ENCODE peak calls at places on chromosomes 12 and 14, in nine cellular contexts. One of them, this sample, is unnamed.

GRCh38 chr12:132023658-132024057 is 73.9 kb downstream of the EP400 start:
- DNase-seq in endodermal cell: no peak
- DNase-seq in mucosa of descending colon: no peak
- DNase-seq in WTC11: no peak
- DNase-seq in colonic mucosa: no peak
- DNase-seq in HepG2: no peak
- DNase-seq in kidney epithelial cell: no peak
- DNase-seq in MM.1S: no peak
- DNase-seq in endothelial cell: no peak
- DNase-seq in this sample: no peak

GRCh38 chr14:53999061-53999488 is 42.5 kb upstream of the BMP4 start:
- DNase-seq in HepG2: peak; percentile 68
- DNase-seq in kidney epithelial cell: peak; percentile 66
- DNase-seq in mucosa of descending colon: no peak
- DNase-seq in colonic mucosa: no peak
- DNase-seq in endodermal cell: no peak
- DNase-seq in endothelial cell: no peak
- DNase-seq in WTC11: no peak
- DNase-seq in MM.1S: no peak
- DNase-seq in this sample: no peak

GRCh38 chr12:108854055-108854452 is 3.3 kb downstream of the SSH1 start:
- DNase-seq in WTC11: no peak
- DNase-seq in colonic mucosa: no peak
- DNase-seq in endothelial cell: no peak
- DNase-seq in MM.1S: no peak
- DNase-seq in HepG2: peak; percentile 6
- DNase-seq in mucosa of descending colon: no peak
- DNase-seq in kidney epithelial cell: no peak
- DNase-seq in endodermal cell: no peak
- DNase-seq in this sample: no peak

GRCh38 chr12:106245767-106246166 is 2.1 kb downstream of the CKAP4 start:
- DNase-seq in endodermal cell: peak; percentile 59
- DNase-seq in WTC11: no peak
- DNase-seq in endothelial cell: no peak
- DNase-seq in kidney epithelial cell: no peak
- DNase-seq in MM.1S: no peak
- DNase-seq in mucosa of descending colon: peak; percentile 86
- DNase-seq in HepG2: no peak
- DNase-seq in colonic mucosa: peak; percentile 89
- DNase-seq in this sample: no peak

GRCh38 chr14:60760648-60761364 is 26.2 kb downstream of the MNAT1 start:
- DNase-seq in colonic mucosa: no peak
- DNase-seq in endothelial cell: no peak
- DNase-seq in WTC11: no peak
- DNase-seq in HepG2: peak; percentile 29
- DNase-seq in endodermal cell: no peak
- DNase-seq in MM.1S: no peak
- DNase-seq in kidney epithelial cell: no peak
- DNase-seq in mucosa of descending colon: no peak
- DNase-seq in this sample: no peak

GRCh38 chr12:57459750-57460400 is at the start of gene GLI1:
- DNase-seq in WTC11: peak; percentile 39
- DNase-seq in HepG2: no peak
- DNase-seq in colonic mucosa: no peak
- DNase-seq in kidney epithelial cell: no peak
- DNase-seq in MM.1S: no peak
- DNase-seq in mucosa of descending colon: no peak
- DNase-seq in endodermal cell: peak; percentile 82
- DNase-seq in endothelial cell: no peak
- DNase-seq in this sample: no peak

GRCh38 chr12:41174602-41175001 is 13.5 kb upstream of the PDZRN4 start:
- DNase-seq in mucosa of descending colon: no peak
- DNase-seq in WTC11: no peak
- DNase-seq in HepG2: no peak
- DNase-seq in endodermal cell: no peak
- DNase-seq in kidney epithelial cell: no peak
- DNase-seq in endothelial cell: no peak
- DNase-seq in colonic mucosa: no peak
- DNase-seq in MM.1S: no peak
- DNase-seq in this sample: peak; percentile 19

GRCh38 chr14:24172871-24173281 is 996 bp downstream of the REC8 start:
- DNase-seq in mucosa of descending colon: no peak
- DNase-seq in MM.1S: no peak
- DNase-seq in endothelial cell: no peak
- DNase-seq in endodermal cell: no peak
- DNase-seq in HepG2: no peak
- DNase-seq in kidney epithelial cell: no peak
- DNase-seq in colonic mucosa: no peak
- DNase-seq in WTC11: no peak
- DNase-seq in this sample: no peak

GRCh38 chr14:27553820-27554219 is 956.0 kb upstream of the NOVA1 start:
- DNase-seq in HepG2: no peak
- DNase-seq in MM.1S: no peak
- DNase-seq in WTC11: no peak
- DNase-seq in kidney epithelial cell: no peak
- DNase-seq in endothelial cell: no peak
- DNase-seq in colonic mucosa: no peak
- DNase-seq in endodermal cell: no peak
- DNase-seq in mucosa of descending colon: no peak
- DNase-seq in this sample: no peak

GRCh38 chr12:48999371-49000131 is at the start of gene DDN:
- DNase-seq in endothelial cell: no peak
- DNase-seq in kidney epithelial cell: no peak
- DNase-seq in MM.1S: peak; percentile 78
- DNase-seq in colonic mucosa: no peak
- DNase-seq in WTC11: no peak
- DNase-seq in HepG2: no peak
- DNase-seq in endodermal cell: peak; percentile 86
- DNase-seq in mucosa of descending colon: no peak
- DNase-seq in this sample: peak; percentile 76

GRCh38 chr14:55730602-55731001 is 150.6 kb downstream of the KTN1 start:
- DNase-seq in MM.1S: no peak
- DNase-seq in colonic mucosa: no peak
- DNase-seq in WTC11: no peak
- DNase-seq in mucosa of descending colon: no peak
- DNase-seq in endothelial cell: no peak
- DNase-seq in HepG2: no peak
- DNase-seq in kidney epithelial cell: no peak
- DNase-seq in endodermal cell: no peak
- DNase-seq in this sample: no peak

GRCh38 chr12:48671231-48671856 is 10.7 kb downstream of the KANSL2 start:
- DNase-seq in endothelial cell: no peak
- DNase-seq in WTC11: no peak
- DNase-seq in HepG2: no peak
- DNase-seq in MM.1S: no peak
- DNase-seq in mucosa of descending colon: no peak
- DNase-seq in colonic mucosa: no peak
- DNase-seq in endodermal cell: no peak
- DNase-seq in kidney epithelial cell: no peak
- DNase-seq in this sample: no peak

GRCh38 chr14:56874375-56874774 is 64.1 kb upstream of the OTX2 start:
- DNase-seq in kidney epithelial cell: no peak
- DNase-seq in colonic mucosa: peak; percentile 47
- DNase-seq in endothelial cell: peak; percentile 53
- DNase-seq in HepG2: peak; percentile 18
- DNase-seq in mucosa of descending colon: peak; percentile 84
- DNase-seq in MM.1S: no peak
- DNase-seq in endodermal cell: peak; percentile 89
- DNase-seq in WTC11: peak; percentile 68
- DNase-seq in this sample: peak; percentile 39

GRCh38 chr12:94516985-94517384 is 57.3 kb upstream of the CEP83 start:
- DNase-seq in HepG2: peak; percentile 64
- DNase-seq in mucosa of descending colon: no peak
- DNase-seq in MM.1S: no peak
- DNase-seq in endodermal cell: no peak
- DNase-seq in colonic mucosa: no peak
- DNase-seq in WTC11: no peak
- DNase-seq in kidney epithelial cell: no peak
- DNase-seq in endothelial cell: no peak
- DNase-seq in this sample: no peak

GRCh38 chr12:102824218-102824835 is 92.7 kb downstream of the PAH start:
- DNase-seq in WTC11: peak; percentile 89
- DNase-seq in colonic mucosa: no peak
- DNase-seq in mucosa of descending colon: peak; percentile 7
- DNase-seq in MM.1S: no peak
- DNase-seq in endothelial cell: peak; percentile 86
- DNase-seq in kidney epithelial cell: no peak
- DNase-seq in endodermal cell: peak; percentile 98
- DNase-seq in HepG2: peak; percentile 18
- DNase-seq in this sample: peak; percentile 25

DNA sequence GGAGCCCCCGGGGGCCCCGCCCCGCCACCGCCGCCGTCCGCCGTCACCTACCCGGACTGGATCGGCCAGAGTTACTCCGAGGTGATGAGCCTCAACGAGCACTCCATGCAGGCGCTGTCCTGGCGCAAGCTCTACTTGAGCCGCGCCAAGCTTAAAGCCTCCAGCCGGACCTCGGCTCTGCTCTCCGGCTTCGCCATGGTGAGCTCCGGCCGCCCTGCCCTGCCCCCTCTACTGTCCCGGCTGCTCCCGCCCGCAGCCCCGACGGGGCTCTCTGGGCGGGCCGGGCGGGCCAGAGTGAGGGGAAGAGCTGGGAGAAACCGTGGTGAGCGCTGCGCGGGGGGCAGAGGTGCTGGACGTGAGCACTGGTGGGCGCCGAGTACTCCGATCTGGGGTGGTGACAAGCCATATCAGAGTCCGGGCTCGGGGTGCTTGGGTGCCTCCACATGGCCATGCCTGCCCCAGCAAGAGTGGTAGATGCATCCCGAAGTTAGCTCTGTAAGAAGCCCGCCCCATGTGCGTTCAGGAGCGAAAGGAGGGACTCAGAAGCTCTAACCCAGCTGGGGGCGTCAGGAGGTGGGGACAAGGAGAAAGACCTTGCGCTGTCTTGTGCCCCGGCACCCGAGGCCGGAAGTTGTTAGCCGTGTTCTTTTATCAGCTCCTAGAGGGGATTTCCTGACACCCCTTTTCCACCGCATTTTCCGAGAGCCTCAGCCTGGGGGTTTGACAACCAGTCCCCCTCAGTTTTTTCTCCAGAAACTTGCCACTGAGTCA is 708 bp downstream of the ORAI1 start:
- DNase-seq in HepG2: peak; percentile 44
- DNase-seq in endodermal cell: peak; percentile 92
- DNase-seq in MM.1S: peak; percentile 33
- DNase-seq in endothelial cell: peak; percentile 56
- DNase-seq in mucosa of descending colon: peak; percentile 69
- DNase-seq in kidney epithelial cell: peak; percentile 23
- DNase-seq in WTC11: peak; percentile 69
- DNase-seq in colonic mucosa: peak; percentile 69
- DNase-seq in this sample: peak; percentile 69
- TF ChIP-seq CTCF in HepG2: peak; percentile 48
- TF ChIP-seq CTCF in endodermal cell: no peak
- TF ChIP-seq CTCF in MM.1S: peak; percentile 10
- TF ChIP-seq CTCF in endothelial cell: no peak
- TF ChIP-seq CTCF in mucosa of descending colon: no peak
- TF ChIP-seq CTCF in kidney epithelial cell: peak; percentile 34
- TF ChIP-seq CTCF in WTC11: no peak
- TF ChIP-seq CTCF in colonic mucosa: no peak
- TF ChIP-seq CTCF in this sample: peak; percentile 21

GRCh38 chr14:101122855-101123129 is 219.3 kb upstream of the RTL1 start:
- DNase-seq in endodermal cell: peak; percentile 31
- DNase-seq in kidney epithelial cell: no peak
- DNase-seq in HepG2: no peak
- DNase-seq in MM.1S: no peak
- DNase-seq in mucosa of descending colon: no peak
- DNase-seq in WTC11: no peak
- DNase-seq in endothelial cell: no peak
- DNase-seq in colonic mucosa: no peak
- DNase-seq in this sample: no peak
- TF ChIP-seq CTCF in endodermal cell: no peak
- TF ChIP-seq CTCF in kidney epithelial cell: no peak
- TF ChIP-seq CTCF in HepG2: no peak
- TF ChIP-seq CTCF in MM.1S: no peak
- TF ChIP-seq CTCF in mucosa of descending colon: no peak
- TF ChIP-seq CTCF in WTC11: no peak
- TF ChIP-seq CTCF in endothelial cell: no peak
- TF ChIP-seq CTCF in colonic mucosa: no peak
- TF ChIP-seq CTCF in this sample: no peak

GRCh38 chr14:77026930-77027537 is 1.5 kb downstream of the IRF2BPL start:
- DNase-seq in HepG2: no peak
- DNase-seq in WTC11: peak; percentile 45
- DNase-seq in endodermal cell: peak; percentile 74
- DNase-seq in mucosa of descending colon: no peak
- DNase-seq in kidney epithelial cell: no peak
- DNase-seq in MM.1S: no peak
- DNase-seq in endothelial cell: peak; percentile 51
- DNase-seq in colonic mucosa: no peak
- DNase-seq in this sample: peak; percentile 69
- TF ChIP-seq CTCF in HepG2: no peak
- TF ChIP-seq CTCF in WTC11: no peak
- TF ChIP-seq CTCF in endodermal cell: no peak
- TF ChIP-seq CTCF in mucosa of descending colon: no peak
- TF ChIP-seq CTCF in kidney epithelial cell: no peak
- TF ChIP-seq CTCF in MM.1S: no peak
- TF ChIP-seq CTCF in endothelial cell: no peak
- TF ChIP-seq CTCF in colonic mucosa: no peak
- TF ChIP-seq CTCF in this sample: no peak

GRCh38 chr14:78029471-78030372 is 140.5 kb upstream of the NRXN3 start:
- DNase-seq in endodermal cell: peak; percentile 86
- DNase-seq in colonic mucosa: no peak
- DNase-seq in mucosa of descending colon: no peak
- DNase-seq in kidney epithelial cell: no peak
- DNase-seq in MM.1S: no peak
- DNase-seq in HepG2: no peak
- DNase-seq in endothelial cell: no peak
- DNase-seq in WTC11: peak; percentile 34
- DNase-seq in this sample: no peak
- TF ChIP-seq CTCF in endodermal cell: peak; percentile 60
- TF ChIP-seq CTCF in colonic mucosa: no peak
- TF ChIP-seq CTCF in mucosa of descending colon: no peak
- TF ChIP-seq CTCF in kidney epithelial cell: peak; percentile 16
- TF ChIP-seq CTCF in MM.1S: no peak
- TF ChIP-seq CTCF in HepG2: peak; percentile 26
- TF ChIP-seq CTCF in endothelial cell: no peak
- TF ChIP-seq CTCF in WTC11: no peak
- TF ChIP-seq CTCF in this sample: no peak

DNA sequence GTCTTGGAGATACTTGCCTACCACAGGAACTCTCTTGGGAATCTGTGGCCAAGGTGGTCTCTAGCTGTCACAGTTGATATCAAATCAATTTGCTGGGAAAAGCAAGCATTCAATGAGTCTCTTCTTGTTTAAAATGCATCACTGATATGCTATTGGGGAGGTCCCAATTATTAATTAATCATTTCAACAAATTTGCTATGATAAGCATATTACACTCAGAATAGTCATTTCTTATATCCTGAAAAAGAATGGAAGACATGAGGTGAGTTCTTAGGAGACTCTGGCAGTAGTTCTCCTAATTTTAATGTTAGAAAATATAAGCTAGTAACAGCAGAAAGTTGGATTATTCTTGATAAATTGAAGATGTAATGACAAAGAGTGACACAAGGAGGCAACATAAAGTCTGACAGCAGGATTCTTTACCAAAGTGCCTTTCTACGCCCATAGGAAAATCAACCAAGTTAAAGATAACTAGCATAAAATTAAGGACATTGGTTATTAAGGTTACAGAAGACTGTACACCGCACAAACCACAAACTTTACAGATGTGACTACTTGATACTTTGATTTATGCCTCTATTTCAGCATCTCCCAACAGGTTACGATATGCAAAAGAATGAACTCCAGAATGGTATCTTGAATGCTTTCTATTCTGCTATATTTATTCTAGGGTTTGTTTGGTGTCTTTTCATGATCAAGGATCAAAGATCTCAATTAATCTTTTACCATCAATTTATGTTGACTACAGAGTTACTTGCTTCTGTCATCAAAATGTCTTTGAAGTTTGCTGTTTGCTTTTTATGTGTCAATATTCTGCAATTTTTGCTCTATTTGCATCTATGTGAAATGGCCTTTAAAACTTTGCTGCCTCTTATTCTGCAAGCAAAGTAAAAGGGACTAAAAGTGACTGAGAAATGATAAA is 349.6 kb upstream of the CLEC14A start:
- DNase-seq in WTC11: no peak
- DNase-seq in mucosa of descending colon: no peak
- DNase-seq in endothelial cell: no peak
- DNase-seq in kidney epithelial cell: no peak
- DNase-seq in colonic mucosa: no peak
- DNase-seq in MM.1S: no peak
- DNase-seq in HepG2: peak; percentile 79
- DNase-seq in endodermal cell: no peak
- DNase-seq in this sample: no peak
- TF ChIP-seq CTCF in WTC11: no peak
- TF ChIP-seq CTCF in mucosa of descending colon: no peak
- TF ChIP-seq CTCF in endothelial cell: peak; percentile 69
- TF ChIP-seq CTCF in kidney epithelial cell: no peak
- TF ChIP-seq CTCF in colonic mucosa: no peak
- TF ChIP-seq CTCF in MM.1S: no peak
- TF ChIP-seq CTCF in HepG2: peak; percentile 56
- TF ChIP-seq CTCF in endodermal cell: peak; percentile 71
- TF ChIP-seq CTCF in this sample: peak; percentile 62

This sample was measured in glutamatergic neuron.